ENCODE peak calls at places on chromosomes 11 and 22, in nine cellular contexts. U, T, V, Y, L, Q, S, P and O are unnamed samples.

GRCh38 chr11:3130269-3131071 is 34.6 kb downstream of the OSBPL5 start:
- DNase-seq in V (no peak), P (no peak), Y (peak; percentile 50), U (no peak), T (no peak), Q (peak; percentile 64), S (no peak), L (peak; percentile 71), O (no peak)

GRCh38 chr11:121058941-121059340 is 35.0 kb downstream of the TBCEL start:
- DNase-seq in T (no peak), L (no peak), Q (no peak), Y (no peak), V (no peak), P (no peak), U (no peak), S (no peak), O (no peak)

GRCh38 chr11:19368726-19369364 is 128.1 kb upstream of the E2F8 start:
- DNase-seq in V (no peak), T (peak; percentile 45), U (no peak), Y (no peak), Q (no peak), P (no peak), L (no peak), S (no peak), O (no peak)

GRCh38 chr11:64541131-64541530 is 49.9 kb upstream of the SLC22A12 start:
- DNase-seq in Q (no peak), P (no peak), V (no peak), T (no peak), L (no peak), S (no peak), U (no peak), Y (no peak), O (no peak)

GRCh38 chr22:48973694-48974041 is 854.0 kb downstream of the BRD1 start:
- DNase-seq in V (no peak), S (no peak), Q (no peak), L (no peak), T (no peak), P (peak; percentile 33), Y (no peak), U (no peak), O (no peak)

GRCh38 chr11:76524461-76524860 is 79.6 kb downstream of the EMSY start:
- DNase-seq in U (no peak), V (no peak), Y (no peak), Q (no peak), P (no peak), S (no peak), T (no peak), L (no peak), O (no peak)

GRCh38 chr22:43533131-43533530 is 121.3 kb downstream of the MPPED1 start:
- DNase-seq in S (no peak), P (no peak), Q (peak; percentile 32), T (no peak), U (no peak), L (no peak), V (no peak), Y (no peak), O (no peak)

GRCh38 chr22:46881373-46882118 is 119.1 kb downstream of the TBC1D22A start:
- DNase-seq in U (no peak), V (no peak), Y (no peak), P (no peak), T (no peak), S (no peak), L (no peak), Q (no peak), O (no peak)

GRCh38 chr11:20668844-20669832 is at the start of gene NELL1:
- DNase-seq in U (no peak), S (no peak), L (no peak), P (peak; percentile 66), T (no peak), Q (no peak), Y (no peak), V (no peak), O (no peak)

GRCh38 chr11:123083623-123084029 is 21.7 kb upstream of the HSPA8 start:
- DNase-seq in Q (peak; percentile 94), V (no peak), P (no peak), T (peak; percentile 96), S (peak; percentile 76), Y (peak; percentile 75), U (peak; percentile 66), L (peak; percentile 89), O (peak; percentile 86)

GRCh38 chr11:69617682-69618081 is 23.3 kb upstream of the CCND1 start:
- DNase-seq in U (no peak), P (no peak), Q (peak; percentile 10), Y (no peak), L (no peak), T (no peak), V (no peak), S (no peak), O (no peak)

GRCh38 chr11:92384316-92384715 is 159.7 kb downstream of the FAT3 start:
- DNase-seq in P (no peak), V (no peak), L (no peak), T (no peak), Y (no peak), Q (no peak), S (no peak), U (no peak), O (no peak)

GRCh38 chr11:130581631-130582030 is 133.2 kb downstream of the ADAMTS15 start:
- DNase-seq in Y (no peak), P (no peak), V (no peak), T (no peak), S (no peak), Q (no peak), L (no peak), U (no peak), O (no peak)

DNA sequence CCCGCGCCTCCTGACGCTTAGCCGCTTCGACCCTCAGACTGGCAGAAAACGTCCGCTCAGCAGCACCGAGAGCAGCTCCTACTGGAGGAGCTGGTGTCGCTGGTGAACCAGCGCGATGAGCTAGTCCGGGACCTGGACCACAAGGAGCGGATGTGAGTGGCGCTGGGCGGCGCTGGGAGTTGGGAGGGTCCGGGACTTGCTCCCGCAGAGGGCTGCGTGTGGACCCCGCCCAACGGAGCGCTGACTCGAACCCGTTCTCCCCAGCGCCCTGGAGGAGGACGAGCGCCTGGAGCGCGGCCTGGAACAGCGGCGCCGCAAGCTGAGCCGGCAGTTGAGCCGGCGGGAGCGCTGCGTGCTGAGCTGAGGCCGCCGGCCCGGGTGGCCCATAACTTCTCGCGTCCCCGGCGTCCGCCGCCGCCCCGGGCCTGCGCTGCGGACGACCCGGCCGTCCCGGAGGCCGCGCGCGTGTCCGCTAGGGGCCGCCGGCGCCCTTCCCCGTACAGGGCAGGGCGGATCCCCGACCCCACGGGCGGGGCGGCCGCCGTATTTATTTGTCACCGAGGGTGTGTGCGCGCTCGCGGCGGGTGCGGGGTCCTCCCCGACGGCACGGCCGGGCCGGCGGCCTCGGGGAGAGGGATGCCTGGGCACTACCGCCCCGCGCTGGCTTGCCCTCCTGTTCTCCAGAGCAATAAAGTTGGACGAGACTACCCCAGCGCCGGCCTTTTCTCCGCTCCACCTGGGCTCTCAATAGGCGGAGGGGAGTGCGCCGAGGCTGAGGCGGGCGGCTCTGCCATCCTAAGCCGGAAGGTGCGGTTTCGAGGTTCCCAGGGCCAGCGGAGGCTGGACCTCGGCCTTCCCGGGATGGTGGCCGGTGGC is 3.4 kb downstream of the KCNK7 start:
- DNase-seq in P (no peak), T (peak; percentile 72), L (no peak), U (no peak), Y (no peak), Q (peak; percentile 76), V (no peak), S (peak; percentile 52), O (peak; percentile 60)
- TF ChIP-seq POLR2AphosphoS5 in P (peak; percentile 23), T (peak; percentile 84), L (no peak), U (no peak), Y (no peak), Q (peak; percentile 15), V (no peak), S (no peak), O (peak; percentile 29)

GRCh38 chr11:134126197-134126822 is 57.4 kb downstream of the JAM3 start:
- DNase-seq in S (no peak), U (no peak), V (no peak), T (peak; percentile 72), Q (no peak), L (no peak), P (no peak), Y (no peak), O (no peak)
- TF ChIP-seq POLR2AphosphoS5 in S (peak; percentile 42), U (no peak), V (no peak), T (peak; percentile 21), Q (peak; percentile 25), L (no peak), P (no peak), Y (no peak), O (no peak)

GRCh38 chr22:26718905-26719304 is 61.5 kb downstream of the MIAT start:
- DNase-seq in V (no peak), U (no peak), P (no peak), Q (no peak), L (no peak), T (peak; percentile 42), S (no peak), Y (no peak), O (no peak)
- TF ChIP-seq POLR2AphosphoS5 in V (no peak), U (no peak), P (no peak), Q (no peak), L (no peak), T (no peak), S (no peak), Y (no peak), O (no peak)

GRCh38 chr11:119692547-119692834 is 36.5 kb downstream of the NECTIN1 start:
- DNase-seq in T (no peak), V (no peak), U (no peak), P (no peak), S (no peak), Y (no peak), Q (no peak), L (no peak), O (no peak)

GRCh38 chr11:119693253-119693815 is 35.7 kb downstream of the NECTIN1 start:
- DNase-seq in P (no peak), U (no peak), Q (no peak), V (no peak), S (no peak), Y (no peak), T (no peak), L (no peak), O (no peak)

GRCh38 chr11:119689318-119689717 is 39.7 kb downstream of the NECTIN1 start:
- DNase-seq in V (no peak), Y (no peak), U (no peak), P (no peak), S (no peak), L (no peak), T (no peak), Q (no peak), O (no peak)

GRCh38 chr11:119691701-119692546 is 37.1 kb downstream of the NECTIN1 start:
- DNase-seq in V (no peak), T (no peak), U (no peak), Y (peak; percentile 88), S (no peak), P (no peak), Q (no peak), L (no peak), O (no peak)

DNA sequence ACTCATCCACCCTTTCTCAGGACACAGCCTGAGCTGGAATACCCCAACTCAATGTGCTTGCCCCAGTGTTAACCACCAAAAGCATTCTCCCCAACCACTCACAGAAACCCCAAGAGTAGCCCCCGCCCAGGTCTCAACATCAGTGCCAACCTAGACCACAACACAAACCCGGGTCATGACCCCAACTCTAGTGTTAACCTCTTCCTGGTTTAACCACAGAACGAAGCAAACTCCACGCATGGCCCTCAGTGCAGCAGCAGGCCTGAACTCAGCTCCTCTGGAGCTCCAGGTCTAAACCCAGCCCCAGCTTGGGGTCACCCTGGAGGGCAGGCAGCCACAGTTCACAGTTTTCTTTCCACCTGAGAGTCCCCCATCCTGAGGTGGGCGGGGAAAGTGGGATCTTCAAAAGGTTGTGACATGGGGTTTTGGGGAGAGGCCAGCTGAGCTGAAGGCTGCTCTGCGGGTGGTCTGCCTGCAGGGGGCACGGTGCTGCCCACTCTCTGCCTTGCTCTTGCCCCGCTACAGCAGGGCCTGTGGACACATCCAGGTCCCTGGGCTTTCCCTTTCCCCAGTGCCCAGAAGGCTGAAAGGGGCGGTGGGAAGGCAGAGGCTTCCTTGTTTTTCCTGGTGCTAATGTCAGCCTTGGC is 37.9 kb downstream of the NECTIN1 start:
- DNase-seq in U (peak; percentile 30), P (no peak), Y (no peak), T (no peak), L (no peak), S (no peak), V (no peak), Q (no peak), O (no peak)
- TF ChIP-seq POLR2AphosphoS5 in U (no peak), P (no peak), Y (no peak), T (no peak), L (no peak), S (no peak), V (no peak), Q (no peak), O (no peak)